ENCODE peak calls at places on chromosomes 1 and 21, in six cellular contexts. F is tibial nerve, Y is NB4, P is left ventricle myocardium inferior, G is neuronal stem cell, V is ovary. O is an unnamed sample.

GRCh38 chr1:59143824-59144223 is 153.1 kb upstream of the FGGY start:
- DNase-seq in F (no peak), Y (no peak), P (no peak), G (no peak), V (no peak), O (no peak)

GRCh38 chr1:190205713-190206112 is 272.0 kb downstream of the BRINP3 start:
- DNase-seq in F (no peak), Y (no peak), P (no peak), G (no peak), V (no peak), O (no peak)

GRCh38 chr1:150233359-150234308 is 2.3 kb downstream of the ANP32E start:
- DNase-seq in F (no peak), Y (peak; percentile 77), P (no peak), G (no peak), V (peak; percentile 60), O (no peak)

GRCh38 chr1:36305915-36306209 is 306 bp upstream of the SH3D21 start:
- DNase-seq in F (no peak), Y (no peak), P (no peak), G (no peak), V (no peak), O (no peak)

GRCh38 chr21:42495765-42496119 is 282 bp downstream of the RSPH1 start:
- DNase-seq in F (no peak), Y (no peak), P (no peak), G (no peak), V (no peak), O (no peak)

GRCh38 chr1:150186789-150187559 is 37.3 kb downstream of the PLEKHO1 start:
- DNase-seq in F (no peak), Y (peak; percentile 74), P (no peak), G (no peak), V (no peak), O (no peak)

GRCh38 chr1:216600730-216601426 is 122.4 kb downstream of the ESRRG start:
- DNase-seq in F (peak; percentile 40), Y (no peak), P (peak; percentile 73), G (peak; percentile 65), V (peak; percentile 68), O (peak; percentile 82)

GRCh38 chr1:244303610-244303969 is 148.1 kb downstream of the ADSS2 start:
- DNase-seq in F (no peak), Y (no peak), P (no peak), G (no peak), V (no peak), O (no peak)

GRCh38 chr1:245444971-245445370 is 290.2 kb downstream of the KIF26B start:
- DNase-seq in F (no peak), Y (no peak), P (no peak), G (no peak), V (no peak), O (no peak)

GRCh38 chr1:16243936-16244649 is 7.1 kb upstream of the CPLANE2 start:
- DNase-seq in F (peak; percentile 81), Y (peak; percentile 82), P (peak; percentile 71), G (peak; percentile 80), V (peak; percentile 91), O (no peak)

GRCh38 chr1:243968413-243968812 is 82.7 kb upstream of the ZBTB18 start:
- DNase-seq in F (no peak), Y (no peak), P (no peak), G (no peak), V (no peak), O (no peak)

GRCh38 chr1:82161651-82162238 is 361.0 kb downstream of the ADGRL2 start:
- DNase-seq in F (no peak), Y (no peak), P (no peak), G (no peak), V (no peak), O (no peak)

GRCh38 chr1:10965621-10966226 is 46.7 kb upstream of the TARDBP start:
- DNase-seq in F (peak; percentile 26), Y (peak; percentile 73), P (peak; percentile 38), G (no peak), V (peak; percentile 37), O (no peak)

GRCh38 chr1:77888071-77888428 is 374 bp upstream of the NEXN start:
- DNase-seq in F (no peak), Y (no peak), P (no peak), G (no peak), V (no peak), O (no peak)

GRCh38 chr1:58884706-58885661 is 101.1 kb upstream of the JUN start:
- DNase-seq in F (no peak), Y (peak; percentile 75), P (peak; percentile 38), G (no peak), V (peak; percentile 56), O (no peak)

GRCh38 chr1:3915551-3916121 is 15.6 kb upstream of the C1orf174 start:
- DNase-seq in F (no peak), Y (no peak), P (no peak), G (no peak), V (no peak), O (no peak)

GRCh38 chr1:178518894-178519293 is 6.0 kb downstream of the TEX35 start:
- DNase-seq in F (no peak), Y (no peak), P (no peak), G (no peak), V (no peak), O (no peak)

GRCh38 chr1:163022129-163022528 is 47.0 kb upstream of the RGS4 start:
- DNase-seq in F (no peak), Y (no peak), P (no peak), G (no peak), V (no peak), O (no peak)

GRCh38 chr21:37594472-37594951 is 227.9 kb downstream of the DYRK1A start:
- DNase-seq in F (no peak), Y (no peak), P (no peak), G (no peak), V (no peak), O (no peak)

GRCh38 chr1:40820251-40820797 is 36.7 kb downstream of the KCNQ4 start:
- DNase-seq in F (no peak), Y (peak; percentile 73), P (no peak), G (no peak), V (no peak), O (no peak)

GRCh38 chr1:229381234-229381633 is 38.4 kb upstream of the CCSAP start:
- DNase-seq in F (no peak), Y (peak; percentile 13), P (no peak), G (no peak), V (no peak), O (no peak)

GRCh38 chr1:22143586-22144033 is 713 bp upstream of the WNT4 start:
- DNase-seq in F (no peak), Y (no peak), P (no peak), G (no peak), V (no peak), O (no peak)
- H3K4me3 ChIP-seq in F (peak overlapping the region; percentile 55), Y (no peak overlapping the region), P (peak overlapping the region; percentile 67), G (no peak overlapping the region), V (peak overlapping the region; percentile 29), O (peak overlapping the region; percentile 81)

GRCh38 chr21:45048968-45049367 is 25.4 kb upstream of the ADARB1 start:
- DNase-seq in F (no peak), Y (no peak), P (no peak), G (no peak), V (no peak), O (no peak)

GRCh38 chr21:45051580-45052434 is 22.6 kb upstream of the ADARB1 start:
- DNase-seq in F (no peak), Y (no peak), P (no peak), G (no peak), V (no peak), O (no peak)

GRCh38 chr21:45049725-45050359 is 24.5 kb upstream of the ADARB1 start:
- DNase-seq in F (no peak), Y (no peak), P (no peak), G (no peak), V (no peak), O (no peak)

GRCh38 chr21:45050361-45050785 is 24.0 kb upstream of the ADARB1 start:
- DNase-seq in F (no peak), Y (no peak), P (no peak), G (no peak), V (no peak), O (peak; percentile 91)

DNA sequence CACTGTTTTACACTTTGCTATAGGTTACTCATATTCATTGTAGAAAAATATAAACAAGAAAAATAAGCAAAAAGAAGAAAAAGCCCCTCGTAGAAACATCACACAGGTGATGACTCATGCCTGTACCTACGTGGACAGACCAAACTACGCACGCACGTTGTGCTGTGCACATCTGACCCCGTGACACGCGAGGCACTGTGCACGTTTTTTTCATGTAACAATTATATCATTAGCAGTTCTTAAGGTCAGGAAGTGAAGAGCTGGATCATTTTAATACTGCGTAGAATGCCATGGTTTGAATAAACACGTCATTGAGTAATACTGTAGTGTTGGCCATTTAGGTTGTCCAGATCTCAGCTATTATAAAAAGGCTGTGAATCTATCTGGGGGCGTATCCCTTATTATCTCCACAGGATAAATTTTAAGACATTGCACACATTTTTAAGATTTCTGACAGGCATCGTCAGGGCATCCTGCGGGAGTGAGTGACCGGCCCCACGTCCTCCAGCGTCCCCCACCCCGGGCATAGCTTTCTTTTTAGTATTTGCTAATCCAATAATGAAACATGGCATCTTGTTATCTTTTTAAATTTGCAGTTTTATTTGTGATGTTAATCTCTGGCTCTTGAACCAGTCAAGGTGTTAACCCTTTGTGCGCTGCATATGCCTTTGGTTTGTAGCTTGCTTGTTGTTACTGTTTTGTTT is 23.4 kb upstream of the ADARB1 start:
- DNase-seq in F (no peak), Y (no peak), P (no peak), G (no peak), V (no peak), O (no peak)
- H3K4me3 ChIP-seq in F (no peak overlapping the region), Y (no peak overlapping the region), P (no peak overlapping the region), G (no peak overlapping the region), V (no peak overlapping the region), O (no peak overlapping the region)

GRCh38 chr1:111190931-111191451 is 9.5 kb downstream of the DENND2D start:
- DNase-seq in F (no peak), Y (peak; percentile 76), P (no peak), G (no peak), V (peak; percentile 25), O (no peak)

GRCh38 chr1:111192643-111193519 is 7.6 kb downstream of the DENND2D start:
- DNase-seq in F (no peak), Y (peak; percentile 49), P (no peak), G (no peak), V (no peak), O (no peak)

GRCh38 chr1:111191496-111191895 is 8.9 kb downstream of the DENND2D start:
- DNase-seq in F (no peak), Y (no peak), P (no peak), G (no peak), V (no peak), O (no peak)

GRCh38 chr1:111193712-111194480 is 6.5 kb downstream of the DENND2D start:
- DNase-seq in F (no peak), Y (no peak), P (no peak), G (no peak), V (no peak), O (no peak)

DNA sequence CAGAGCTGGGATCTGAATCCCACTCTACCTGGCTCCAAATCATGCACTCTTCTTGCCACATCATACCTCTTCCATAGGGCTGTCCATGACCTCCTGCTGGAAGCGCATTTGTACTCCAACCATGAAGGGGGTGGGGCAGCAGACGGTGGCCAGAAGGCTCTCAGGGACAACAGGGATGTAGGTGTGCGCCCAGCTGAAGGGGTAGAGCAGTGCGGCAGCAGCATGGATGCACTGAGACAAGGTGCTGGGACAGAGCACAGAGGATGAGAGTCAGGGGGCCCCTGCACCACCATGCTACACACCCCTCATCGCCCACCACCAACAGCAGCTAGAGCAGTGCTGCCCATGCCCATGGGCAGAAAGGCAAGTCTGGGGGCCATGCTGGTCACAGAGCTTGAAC is 8.4 kb downstream of the DENND2D start:
- DNase-seq in F (no peak), Y (no peak), P (no peak), G (no peak), V (no peak), O (no peak)
- H3K4me3 ChIP-seq in F (no peak overlapping the region), Y (no peak overlapping the region), P (no peak overlapping the region), G (no peak overlapping the region), V (no peak overlapping the region), O (no peak overlapping the region)

GRCh38 chr1:54996869-54997710 is 1.6 kb upstream of the BSND start:
- DNase-seq in F (no peak), Y (peak; percentile 23), P (no peak), G (no peak), V (no peak), O (no peak)
- H3K4me3 ChIP-seq in F (no peak overlapping the region), Y (no peak overlapping the region), P (no peak overlapping the region), G (no peak overlapping the region), V (no peak overlapping the region), O (peak overlapping the region; percentile 30)

O was measured in coronary artery.